ENCODE peak calls at places on chromosomes 16 and 17, in five cellular contexts. D is RKO, N is memory B cell, E is sciatic nerve, L is ELR. Y is an unnamed sample.

GRCh38 chr17:21250719-21251305 is 2.4 kb downstream of the NATD1 start:
- DNase-seq in D (no peak), N (no peak), E (no peak), L (no peak), Y (no peak)

GRCh38 chr17:42675984-42676423 is 790 bp downstream of the PLEKHH3 start:
- DNase-seq in D (peak), N (no peak), E (no peak), L (peak), Y (peak)

GRCh38 chr16:11309895-11310633 is 28.9 kb upstream of the PRM1 start:
- DNase-seq in D (no peak), N (peak), E (no peak), L (no peak), Y (no peak)

GRCh38 chr17:10360578-10360977 is 12.2 kb downstream of the MYH13 start:
- DNase-seq in D (no peak), N (no peak), E (no peak), L (no peak), Y (peak)

GRCh38 chr16:72098936-72099335 is 5.3 kb downstream of the DHX38 start:
- DNase-seq in D (no peak), N (no peak), E (no peak), L (no peak), Y (no peak)

GRCh38 chr17:42179911-42180410 is 981 bp downstream of the KCNH4 start:
- DNase-seq in D (no peak), N (peak), E (no peak), L (peak), Y (peak)

GRCh38 chr16:84694980-84695379 is 4.8 kb upstream of the USP10 start:
- DNase-seq in D (no peak), N (no peak), E (no peak), L (no peak), Y (no peak)

GRCh38 chr17:76953926-76954325 is 85.7 kb downstream of the MGAT5B start:
- DNase-seq in D (no peak), N (no peak), E (no peak), L (no peak), Y (no peak)

GRCh38 chr17:59641799-59642484 is 22.2 kb downstream of the CLTC start:
- DNase-seq in D (no peak), N (no peak), E (no peak), L (no peak), Y (no peak)

GRCh38 chr16:4625617-4626159 is 1.1 kb downstream of the MGRN1 start:
- DNase-seq in D (no peak), N (no peak), E (no peak), L (no peak), Y (no peak)

GRCh38 chr17:50468120-50469004 is at the start of gene CHAD:
- DNase-seq in D (no peak), N (no peak), E (no peak), L (no peak), Y (peak)

GRCh38 chr16:10003486-10003885 is 178.7 kb downstream of the GRIN2A start:
- DNase-seq in D (no peak), N (no peak), E (no peak), L (no peak), Y (no peak)

GRCh38 chr17:32490101-32490482 is 3.3 kb downstream of the CDK5R1 start:
- DNase-seq in D (no peak), N (no peak), E (no peak), L (no peak), Y (no peak)

GRCh38 chr17:59846391-59847165 is 46.2 kb downstream of the TUBD1 start:
- DNase-seq in D (no peak), N (no peak), E (peak), L (peak), Y (peak)

GRCh38 chr17:45036696-45037095 is 14.7 kb downstream of the DCAKD start:
- DNase-seq in D (no peak), N (no peak), E (no peak), L (no peak), Y (no peak)

GRCh38 chr16:19861069-19861468 is 23.6 kb downstream of the GPRC5B start:
- DNase-seq in D (no peak), N (no peak), E (no peak), L (no peak), Y (no peak)

GRCh38 chr17:39739020-39739884 is 1.5 kb downstream of the GRB7 start:
- DNase-seq in D (no peak), N (no peak), E (no peak), L (peak), Y (peak)

GRCh38 chr16:2532494-2533141 is 1.4 kb upstream of the CEMP1 start:
- DNase-seq in D (peak), N (peak), E (peak), L (peak), Y (peak)